ENCODE peak calls at places on chromosomes 7 and 10, in six cellular contexts. One of them, this sample, is unnamed.

GRCh38 chr10:76010703-76011102 is 579.3 kb downstream of the LRMDA start:
- DNase-seq in AG10803: no peak
- DNase-seq in glutamatergic neuron: no peak
- DNase-seq in WTC11: no peak
- DNase-seq in heart right ventricle: no peak
- DNase-seq in OCI-LY7: no peak
- DNase-seq in this sample: no peak

GRCh38 chr7:56493196-56493595 is 377.0 kb upstream of the NUPR2 start:
- DNase-seq in AG10803: no peak
- DNase-seq in glutamatergic neuron: no peak
- DNase-seq in WTC11: no peak
- DNase-seq in heart right ventricle: no peak
- DNase-seq in OCI-LY7: no peak
- DNase-seq in this sample: no peak

GRCh38 chr7:53596230-53596629 is 560.8 kb downstream of the POM121L12 start:
- DNase-seq in AG10803: no peak
- DNase-seq in glutamatergic neuron: no peak
- DNase-seq in WTC11: no peak
- DNase-seq in heart right ventricle: no peak
- DNase-seq in OCI-LY7: no peak
- DNase-seq in this sample: no peak

GRCh38 chr7:621572-622285 is 102.1 kb upstream of the PDGFA start:
- DNase-seq in AG10803: no peak
- DNase-seq in glutamatergic neuron: no peak
- DNase-seq in WTC11: no peak
- DNase-seq in heart right ventricle: no peak
- DNase-seq in OCI-LY7: no peak
- DNase-seq in this sample: no peak

GRCh38 chr10:12418000-12418399 is 68.7 kb downstream of the CAMK1D start:
- DNase-seq in AG10803: peak; percentile 60
- DNase-seq in glutamatergic neuron: no peak
- DNase-seq in WTC11: no peak
- DNase-seq in heart right ventricle: peak; percentile 31
- DNase-seq in OCI-LY7: no peak
- DNase-seq in this sample: no peak

GRCh38 chr10:105952153-105952552 is 1212.4 kb downstream of the SORCS1 start:
- DNase-seq in AG10803: peak; percentile 41
- DNase-seq in glutamatergic neuron: no peak
- DNase-seq in WTC11: peak; percentile 22
- DNase-seq in heart right ventricle: no peak
- DNase-seq in OCI-LY7: peak; percentile 60
- DNase-seq in this sample: no peak

GRCh38 chr7:107882766-107883165 is 8.2 kb upstream of the DLD start:
- DNase-seq in AG10803: no peak
- DNase-seq in glutamatergic neuron: no peak
- DNase-seq in WTC11: no peak
- DNase-seq in heart right ventricle: no peak
- DNase-seq in OCI-LY7: no peak
- DNase-seq in this sample: no peak

GRCh38 chr10:22599048-22599561 is 115.3 kb downstream of the PIP4K2A start:
- DNase-seq in AG10803: peak; percentile 69
- DNase-seq in glutamatergic neuron: no peak
- DNase-seq in WTC11: no peak
- DNase-seq in heart right ventricle: no peak
- DNase-seq in OCI-LY7: no peak
- DNase-seq in this sample: no peak

GRCh38 chr10:120456626-120457430 is at the start of gene PLPP4:
- DNase-seq in AG10803: no peak
- DNase-seq in glutamatergic neuron: peak; percentile 63
- DNase-seq in WTC11: peak; percentile 52
- DNase-seq in heart right ventricle: peak; percentile 12
- DNase-seq in OCI-LY7: no peak
- DNase-seq in this sample: no peak

GRCh38 chr10:87960230-87960629 is 96.8 kb downstream of the PTEN start:
- DNase-seq in AG10803: no peak
- DNase-seq in glutamatergic neuron: no peak
- DNase-seq in WTC11: no peak
- DNase-seq in heart right ventricle: no peak
- DNase-seq in OCI-LY7: no peak
- DNase-seq in this sample: no peak

GRCh38 chr10:132551808-132552130 is 14.2 kb downstream of the INPP5A start:
- DNase-seq in AG10803: no peak
- DNase-seq in glutamatergic neuron: no peak
- DNase-seq in WTC11: no peak
- DNase-seq in heart right ventricle: no peak
- DNase-seq in OCI-LY7: no peak
- DNase-seq in this sample: no peak

GRCh38 chr10:62560207-62560819 is 186.1 kb downstream of the ZNF365 start:
- DNase-seq in AG10803: peak; percentile 94
- DNase-seq in glutamatergic neuron: no peak
- DNase-seq in WTC11: no peak
- DNase-seq in heart right ventricle: no peak
- DNase-seq in OCI-LY7: no peak
- DNase-seq in this sample: no peak

GRCh38 chr7:23003505-23004246 is 10.3 kb downstream of the HYCC1 start:
- DNase-seq in AG10803: peak; percentile 11
- DNase-seq in glutamatergic neuron: no peak
- DNase-seq in WTC11: no peak
- DNase-seq in heart right ventricle: no peak
- DNase-seq in OCI-LY7: no peak
- DNase-seq in this sample: no peak

GRCh38 chr7:156463280-156463679 is 177.3 kb upstream of the RNF32 start:
- DNase-seq in AG10803: no peak
- DNase-seq in glutamatergic neuron: no peak
- DNase-seq in WTC11: no peak
- DNase-seq in heart right ventricle: no peak
- DNase-seq in OCI-LY7: no peak
- DNase-seq in this sample: no peak

GRCh38 chr10:61063035-61063434 is 119.0 kb upstream of the RHOBTB1 start:
- DNase-seq in AG10803: peak; percentile 62
- DNase-seq in glutamatergic neuron: no peak
- DNase-seq in WTC11: no peak
- DNase-seq in heart right ventricle: no peak
- DNase-seq in OCI-LY7: no peak
- DNase-seq in this sample: no peak

GRCh38 chr7:157269341-157270059 is 67.3 kb upstream of the DNAJB6 start:
- DNase-seq in AG10803: no peak
- DNase-seq in glutamatergic neuron: no peak
- DNase-seq in WTC11: no peak
- DNase-seq in heart right ventricle: no peak
- DNase-seq in OCI-LY7: no peak
- DNase-seq in this sample: no peak

GRCh38 chr10:1185911-1186692 is 129.9 kb downstream of the WDR37 start:
- DNase-seq in AG10803: no peak
- DNase-seq in glutamatergic neuron: peak; percentile 6
- DNase-seq in WTC11: peak; percentile 8
- DNase-seq in heart right ventricle: no peak
- DNase-seq in OCI-LY7: no peak
- DNase-seq in this sample: no peak

GRCh38 chr10:28082316-28082715 is 83.4 kb upstream of the ODAD2 start:
- DNase-seq in AG10803: no peak
- DNase-seq in glutamatergic neuron: no peak
- DNase-seq in WTC11: no peak
- DNase-seq in heart right ventricle: no peak
- DNase-seq in OCI-LY7: no peak
- DNase-seq in this sample: no peak

GRCh38 chr10:132368881-132369635 is 27.9 kb upstream of the PWWP2B start:
- DNase-seq in AG10803: peak; percentile 95
- DNase-seq in glutamatergic neuron: no peak
- DNase-seq in WTC11: no peak
- DNase-seq in heart right ventricle: no peak
- DNase-seq in OCI-LY7: no peak
- DNase-seq in this sample: no peak

GRCh38 chr7:90698616-90699015 is 102.5 kb downstream of the CDK14 start:
- DNase-seq in AG10803: no peak
- DNase-seq in glutamatergic neuron: no peak
- DNase-seq in WTC11: no peak
- DNase-seq in heart right ventricle: no peak
- DNase-seq in OCI-LY7: no peak
- DNase-seq in this sample: no peak

GRCh38 chr10:32927750-32928149 is 30.3 kb downstream of the ITGB1 start:
- DNase-seq in AG10803: no peak
- DNase-seq in glutamatergic neuron: no peak
- DNase-seq in WTC11: no peak
- DNase-seq in heart right ventricle: no peak
- DNase-seq in OCI-LY7: no peak
- DNase-seq in this sample: no peak

GRCh38 chr10:34495938-34496337 is 319.2 kb downstream of the PARD3 start:
- DNase-seq in AG10803: no peak
- DNase-seq in glutamatergic neuron: no peak
- DNase-seq in WTC11: no peak
- DNase-seq in heart right ventricle: no peak
- DNase-seq in OCI-LY7: no peak
- DNase-seq in this sample: no peak

GRCh38 chr10:112389147-112389822 is 15.4 kb downstream of the ACSL5 start:
- DNase-seq in AG10803: peak; percentile 36
- DNase-seq in glutamatergic neuron: no peak
- DNase-seq in WTC11: no peak
- DNase-seq in heart right ventricle: no peak
- DNase-seq in OCI-LY7: peak; percentile 17
- DNase-seq in this sample: no peak

DNA sequence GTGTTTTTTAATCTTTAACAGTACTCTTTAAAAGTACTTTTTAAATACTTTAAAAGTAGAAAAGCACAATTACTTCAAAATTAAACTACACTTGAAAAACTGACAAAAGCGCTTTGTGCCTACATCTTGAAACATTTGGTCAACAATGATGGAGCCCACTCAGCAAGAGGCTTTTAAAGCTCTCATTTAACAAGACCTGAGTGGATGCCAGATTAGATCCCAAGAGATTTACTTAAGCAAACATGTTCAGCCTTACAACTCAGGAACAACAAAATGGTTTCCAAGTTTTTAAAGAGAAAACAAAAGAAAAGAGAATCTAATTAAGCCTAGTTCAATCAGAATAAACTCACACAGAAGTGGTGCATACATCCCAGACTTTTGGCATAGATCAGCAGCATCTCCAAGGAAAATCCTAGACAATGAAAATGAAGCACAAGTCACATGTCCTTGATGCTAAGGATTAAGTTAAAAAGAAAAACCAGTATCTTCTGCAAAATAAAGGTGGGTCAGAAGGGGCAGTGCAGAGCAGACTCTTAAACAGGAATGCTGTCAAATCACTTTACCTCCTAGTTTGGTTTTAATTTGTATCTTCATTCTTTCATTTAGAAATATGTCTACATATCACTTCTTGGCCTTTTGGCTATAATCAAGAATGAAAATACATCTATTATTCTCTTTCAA is 26.2 kb downstream of the HIBADH start:
- DNase-seq in AG10803: peak; percentile 38
- DNase-seq in glutamatergic neuron: no peak
- DNase-seq in WTC11: no peak
- DNase-seq in heart right ventricle: no peak
- DNase-seq in OCI-LY7: no peak
- DNase-seq in this sample: no peak
- TF ChIP-seq CTCF in AG10803: no peak
- TF ChIP-seq CTCF in glutamatergic neuron: no peak
- TF ChIP-seq CTCF in WTC11: no peak
- TF ChIP-seq CTCF in heart right ventricle: no peak
- TF ChIP-seq CTCF in OCI-LY7: peak; percentile 20
- TF ChIP-seq CTCF in this sample: no peak

DNA sequence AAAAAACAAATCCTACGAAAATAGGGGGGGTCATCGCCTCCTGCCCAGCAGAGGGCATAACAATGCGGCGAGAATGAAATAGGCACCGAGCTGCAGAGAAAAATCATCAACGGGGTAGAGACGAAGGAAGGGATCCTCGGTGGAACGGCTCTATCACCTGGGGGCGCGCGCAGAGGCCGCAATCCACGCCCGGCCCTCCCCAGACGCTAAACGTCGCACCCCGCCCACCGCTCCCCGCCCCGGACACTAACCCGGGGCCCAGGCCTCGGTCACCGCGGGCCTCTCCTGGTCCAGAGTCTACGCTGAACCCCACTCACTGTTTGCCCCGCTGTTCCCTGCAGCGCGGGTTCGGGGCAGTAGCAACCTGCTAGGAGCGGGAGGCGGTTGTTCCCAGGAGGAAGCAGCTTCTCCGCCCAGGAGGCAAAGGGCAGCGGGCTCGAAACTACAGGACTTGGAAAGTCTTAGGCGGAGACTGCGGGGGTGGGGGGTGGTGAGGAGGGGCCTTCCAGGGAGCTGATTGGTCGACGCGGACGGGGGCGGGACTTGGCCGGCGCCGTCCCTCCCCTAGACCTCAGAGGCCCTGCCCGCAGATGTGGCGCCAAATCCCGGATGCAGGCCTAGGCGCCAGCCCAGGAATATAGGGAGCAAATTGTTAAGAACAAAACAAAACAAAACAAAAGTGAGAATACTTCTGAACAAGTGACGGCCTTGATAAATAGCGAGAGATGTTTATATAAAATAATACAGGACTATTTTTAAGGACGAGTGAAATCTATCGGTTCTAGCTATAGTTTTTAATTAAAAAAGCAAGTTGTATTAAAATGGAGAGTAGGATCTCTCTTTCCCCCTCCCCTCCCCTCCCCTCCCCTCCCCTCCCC is at the start of gene TCAF1:
- DNase-seq in AG10803: peak; percentile 93
- DNase-seq in glutamatergic neuron: peak; percentile 94
- DNase-seq in WTC11: peak; percentile 95
- DNase-seq in heart right ventricle: peak; percentile 96
- DNase-seq in OCI-LY7: peak; percentile 78
- DNase-seq in this sample: peak; percentile 85
- TF ChIP-seq CTCF in AG10803: peak; percentile 47
- TF ChIP-seq CTCF in glutamatergic neuron: no peak
- TF ChIP-seq CTCF in WTC11: no peak
- TF ChIP-seq CTCF in heart right ventricle: peak; percentile 26
- TF ChIP-seq CTCF in OCI-LY7: peak; percentile 60
- TF ChIP-seq CTCF in this sample: peak; percentile 26

GRCh38 chr10:73408061-73408460 is 5.8 kb downstream of the ANXA7 start:
- DNase-seq in AG10803: no peak
- DNase-seq in glutamatergic neuron: no peak
- DNase-seq in WTC11: no peak
- DNase-seq in heart right ventricle: no peak
- DNase-seq in OCI-LY7: no peak
- DNase-seq in this sample: no peak

GRCh38 chr10:73408978-73409521 is 4.8 kb downstream of the ANXA7 start:
- DNase-seq in AG10803: no peak
- DNase-seq in glutamatergic neuron: no peak
- DNase-seq in WTC11: no peak
- DNase-seq in heart right ventricle: no peak
- DNase-seq in OCI-LY7: no peak
- DNase-seq in this sample: no peak

GRCh38 chr10:73413528-73414229 is at the start of gene ANXA7:
- DNase-seq in AG10803: peak; percentile 77
- DNase-seq in glutamatergic neuron: peak; percentile 98
- DNase-seq in WTC11: peak; percentile 97
- DNase-seq in heart right ventricle: peak; percentile 94
- DNase-seq in OCI-LY7: peak; percentile 92
- DNase-seq in this sample: peak; percentile 86

GRCh38 chr10:73413108-73413527 is 740 bp downstream of the ANXA7 start:
- DNase-seq in AG10803: no peak
- DNase-seq in glutamatergic neuron: peak; percentile 18
- DNase-seq in WTC11: peak; percentile 20
- DNase-seq in heart right ventricle: no peak
- DNase-seq in OCI-LY7: peak; percentile 65
- DNase-seq in this sample: peak; percentile 45

GRCh38 chr10:73410897-73411296 is 3.0 kb downstream of the ANXA7 start:
- DNase-seq in AG10803: no peak
- DNase-seq in glutamatergic neuron: no peak
- DNase-seq in WTC11: no peak
- DNase-seq in heart right ventricle: no peak
- DNase-seq in OCI-LY7: no peak
- DNase-seq in this sample: no peak
- TF ChIP-seq CTCF in AG10803: no peak
- TF ChIP-seq CTCF in glutamatergic neuron: no peak
- TF ChIP-seq CTCF in WTC11: no peak
- TF ChIP-seq CTCF in heart right ventricle: no peak
- TF ChIP-seq CTCF in OCI-LY7: no peak
- TF ChIP-seq CTCF in this sample: no peak

GRCh38 chr7:21374134-21374533 is 53.7 kb upstream of the SP4 start:
- DNase-seq in AG10803: no peak
- DNase-seq in glutamatergic neuron: no peak
- DNase-seq in WTC11: no peak
- DNase-seq in heart right ventricle: no peak
- DNase-seq in OCI-LY7: no peak
- DNase-seq in this sample: no peak
- TF ChIP-seq CTCF in AG10803: no peak
- TF ChIP-seq CTCF in glutamatergic neuron: no peak
- TF ChIP-seq CTCF in WTC11: no peak
- TF ChIP-seq CTCF in heart right ventricle: no peak
- TF ChIP-seq CTCF in OCI-LY7: no peak
- TF ChIP-seq CTCF in this sample: no peak